ENCODE peak calls at places on chromosome 3, in nine cellular contexts. U, E, O, T, V, W, M, P and I are unnamed samples.

GRCh38 chr3:11690863-11691833 is 47.4 kb upstream of the VGLL4 start:
- DNase-seq in U (no peak), E (no peak), O (no peak), T (peak; percentile 67), V (no peak), W (peak; percentile 21), M (no peak), P (peak; percentile 39), I (no peak)

GRCh38 chr3:51974277-51974962 is 444 bp upstream of the ABHD14A start:
- DNase-seq in U (no peak), E (no peak), O (no peak), T (no peak), V (no peak), W (no peak), M (no peak), P (no peak), I (no peak)

GRCh38 chr3:31343075-31343474 is 189.7 kb upstream of the STT3B start:
- DNase-seq in U (no peak), E (no peak), O (no peak), T (peak; percentile 85), V (no peak), W (no peak), M (no peak), P (no peak), I (no peak)

GRCh38 chr3:43733459-43734384 is 43.0 kb downstream of the ABHD5 start:
- DNase-seq in U (no peak), E (no peak), O (no peak), T (peak; percentile 98), V (peak; percentile 87), W (peak; percentile 36), M (no peak), P (no peak), I (no peak)

GRCh38 chr3:50303038-50303815 is at the start of gene HYAL1:
- DNase-seq in U (peak; percentile 94), E (no peak), O (no peak), T (no peak), V (no peak), W (no peak), M (no peak), P (no peak), I (no peak)

GRCh38 chr3:147007736-147008245 is 398.6 kb downstream of the ZIC4 start:
- DNase-seq in U (no peak), E (no peak), O (no peak), T (peak; percentile 22), V (no peak), W (no peak), M (no peak), P (no peak), I (no peak)

GRCh38 chr3:188272481-188273372 is 118.8 kb downstream of the LPP start:
- DNase-seq in U (no peak), E (no peak), O (no peak), T (peak; percentile 96), V (peak; percentile 85), W (peak; percentile 48), M (no peak), P (peak; percentile 76), I (no peak)

GRCh38 chr3:146155022-146155421 is 6.0 kb downstream of the PLOD2 start:
- DNase-seq in U (no peak), E (no peak), O (no peak), T (no peak), V (no peak), W (no peak), M (no peak), P (no peak), I (no peak)

GRCh38 chr3:169623971-169624370 is 39.5 kb downstream of the MECOM start:
- DNase-seq in U (no peak), E (no peak), O (no peak), T (no peak), V (no peak), W (no peak), M (no peak), P (no peak), I (no peak)

GRCh38 chr3:119643528-119643927 is 16.9 kb downstream of the POPDC2 start:
- DNase-seq in U (no peak), E (no peak), O (no peak), T (peak; percentile 76), V (no peak), W (peak; percentile 46), M (no peak), P (peak; percentile 84), I (no peak)

DNA sequence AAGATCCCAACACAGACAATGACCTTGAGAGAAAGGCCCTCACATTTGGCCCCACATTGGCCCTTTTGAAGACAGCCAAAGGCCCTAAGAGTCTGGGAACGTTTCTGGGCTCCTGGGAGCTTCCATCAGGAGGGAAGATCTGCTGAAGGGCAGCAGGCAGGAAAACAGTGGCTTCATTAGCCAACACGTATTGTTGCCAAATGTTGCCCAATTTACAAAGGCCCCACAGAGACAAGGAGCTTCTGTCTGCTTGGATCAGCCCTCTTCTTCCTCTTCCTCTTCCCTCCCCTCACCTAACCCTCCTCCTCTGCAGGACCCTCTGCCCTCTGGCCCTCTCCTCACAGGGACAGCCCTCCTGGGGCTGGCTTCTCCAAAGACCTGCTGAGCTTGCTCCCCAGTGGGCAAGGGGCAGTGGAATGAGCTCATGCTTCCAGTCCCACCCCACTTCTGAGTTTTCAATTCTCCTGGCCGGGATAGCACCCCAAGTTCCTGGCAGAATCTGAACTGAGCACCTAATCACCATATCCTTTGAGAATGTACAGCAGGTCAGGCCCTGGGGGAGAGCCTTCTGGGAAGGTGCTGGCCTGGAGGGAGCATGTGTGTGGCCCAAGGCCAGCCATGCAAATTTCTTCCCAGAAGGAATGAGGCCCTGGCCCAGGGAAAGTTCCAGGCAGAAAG is 5.1 kb upstream of the LTF start:
- DNase-seq in U (no peak), E (no peak), O (no peak), T (peak; percentile 11), V (no peak), W (no peak), M (no peak), P (no peak), I (no peak)
- TF ChIP-seq CTCF in U (no peak), E (no peak), O (no peak), T (no peak), V (no peak), W (no peak), M (no peak), P (no peak), I (no peak)

DNA sequence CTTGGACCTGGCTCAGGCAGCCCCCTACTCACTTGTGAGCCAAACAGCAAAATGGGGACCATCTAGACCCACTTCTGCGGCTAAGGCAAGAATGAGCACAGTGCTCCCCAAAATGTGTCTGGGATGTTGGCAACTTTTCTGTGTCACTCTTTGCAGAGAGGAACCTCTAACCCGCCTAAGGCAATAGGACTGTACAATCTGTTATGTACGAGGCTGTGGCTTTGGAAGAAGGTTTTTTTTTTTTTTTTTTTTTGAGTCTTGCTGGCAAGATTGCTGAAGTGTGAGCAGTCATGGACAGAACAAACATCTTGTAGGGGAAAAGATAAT is 7.3 kb downstream of the FEZF2 start:
- DNase-seq in U (no peak), E (no peak), O (no peak), T (no peak), V (no peak), W (no peak), M (no peak), P (no peak), I (no peak)
- TF ChIP-seq CTCF in U (no peak), E (no peak), O (no peak), T (no peak), V (no peak), W (no peak), M (no peak), P (no peak), I (no peak)

GRCh38 chr3:16658004-16658932 is 53.0 kb upstream of the DAZL start:
- DNase-seq in U (no peak), E (no peak), O (no peak), T (no peak), V (no peak), W (no peak), M (no peak), P (no peak), I (no peak)
- TF ChIP-seq CTCF in U (peak; percentile 23), E (peak; percentile 8), O (no peak), T (no peak), V (no peak), W (no peak), M (no peak), P (no peak), I (no peak)

DNA sequence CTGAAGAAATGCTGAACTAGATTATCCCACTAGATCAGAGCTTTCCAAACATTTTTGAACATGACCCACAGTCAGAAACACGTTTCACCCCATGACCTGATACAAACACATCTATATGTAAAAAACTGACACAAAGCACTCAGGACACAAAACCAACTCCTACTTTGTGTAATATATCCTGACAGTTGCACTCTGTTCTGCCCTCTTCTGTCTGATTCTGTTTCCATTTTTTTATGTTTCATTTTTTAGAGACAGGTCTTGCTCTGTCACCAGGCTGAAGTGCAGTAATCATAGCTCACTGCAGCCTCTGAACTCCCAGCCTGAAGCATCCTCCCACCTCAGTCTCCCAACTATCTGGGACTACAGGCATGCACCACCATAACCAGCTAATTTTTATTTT is 15.8 kb upstream of the RFTN1 start:
- DNase-seq in U (no peak), E (no peak), O (no peak), T (no peak), V (no peak), W (no peak), M (no peak), P (no peak), I (no peak)
- TF ChIP-seq CTCF in U (no peak), E (no peak), O (no peak), T (no peak), V (no peak), W (no peak), M (no peak), P (no peak), I (no peak)

GRCh38 chr3:57176045-57176444 is 10.9 kb upstream of the IL17RD start:
- DNase-seq in U (no peak), E (no peak), O (no peak), T (no peak), V (no peak), W (no peak), M (no peak), P (no peak), I (no peak)

GRCh38 chr3:57184516-57184915 is 15.3 kb downstream of the HESX1 start:
- DNase-seq in U (peak; percentile 36), E (no peak), O (no peak), T (peak; percentile 44), V (no peak), W (no peak), M (no peak), P (no peak), I (no peak)

DNA sequence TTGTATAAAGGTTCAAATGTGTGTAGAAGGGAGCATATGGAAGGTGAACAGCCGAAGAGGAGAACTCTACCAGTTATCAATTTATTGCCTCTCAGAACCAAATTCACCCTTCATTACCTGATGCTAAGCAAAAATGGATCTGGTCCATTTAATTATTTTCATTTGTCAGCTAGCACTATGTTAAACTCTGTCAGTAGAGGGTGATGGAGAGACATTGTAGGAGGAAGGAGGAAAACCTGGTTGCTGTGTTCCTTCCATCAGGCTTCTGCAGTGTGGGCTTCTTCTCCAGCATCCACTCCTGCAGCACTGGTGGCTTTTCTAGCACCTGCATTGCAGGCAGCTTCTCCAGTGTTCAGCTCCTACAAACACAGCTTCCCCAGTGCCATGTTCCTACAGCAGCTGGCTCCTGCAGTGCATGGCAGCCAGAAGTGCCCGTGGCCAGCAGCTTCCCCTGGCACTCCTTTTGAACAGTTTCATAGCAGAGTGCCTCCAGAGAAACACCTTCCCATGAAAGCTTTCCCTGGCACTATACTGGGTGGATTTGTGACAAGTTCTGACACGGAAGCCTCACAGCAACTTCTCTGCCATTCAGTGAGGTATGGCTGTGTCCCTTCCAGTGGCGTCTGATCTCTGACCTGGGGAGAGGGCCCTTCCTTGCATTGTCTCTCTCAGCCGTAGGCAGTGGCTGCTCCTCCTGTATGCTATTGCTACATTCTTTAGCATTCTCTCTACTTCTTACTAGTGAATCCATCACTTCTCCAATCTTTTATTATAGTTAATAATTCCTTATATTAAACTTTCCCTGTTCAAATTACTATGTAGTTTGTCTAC is 14.6 kb upstream of the IL17RD start:
- DNase-seq in U (no peak), E (no peak), O (no peak), T (no peak), V (no peak), W (peak; percentile 30), M (no peak), P (no peak), I (no peak)
- TF ChIP-seq CTCF in U (peak; percentile 54), E (peak; percentile 63), O (no peak), T (peak; percentile 45), V (peak; percentile 22), W (peak; percentile 22), M (peak; percentile 48), P (peak; percentile 45), I (no peak)